ENCODE peak calls at places on chromosomes 5 and 9, in six cellular contexts. One of them, this sample, is unnamed. For H3K27me3, the result is how much of the 10 kb centered on the place peaks cover.

GRCh38 chr9:74431467-74431866 is 65.7 kb upstream of the RORB start:
- DNase-seq in CD8-positive, alpha-beta memory T cell: no peak
- DNase-seq in Karpas-422: no peak
- DNase-seq in spleen: no peak
- DNase-seq in CD4-positive, CD25-positive, alpha-beta regulatory T cell: no peak
- DNase-seq in heart left ventricle: no peak
- DNase-seq in this sample: no peak

GRCh38 chr5:55855509-55855908 is 4.4 kb downstream of the IL31RA start:
- DNase-seq in Karpas-422: no peak
- DNase-seq in CD8-positive, alpha-beta memory T cell: no peak
- DNase-seq in heart left ventricle: no peak
- DNase-seq in CD4-positive, CD25-positive, alpha-beta regulatory T cell: no peak
- DNase-seq in spleen: no peak
- DNase-seq in this sample: no peak

GRCh38 chr5:9765421-9765820 is 135.3 kb upstream of the TAS2R1 start:
- DNase-seq in Karpas-422: no peak
- DNase-seq in CD8-positive, alpha-beta memory T cell: no peak
- DNase-seq in spleen: no peak
- DNase-seq in CD4-positive, CD25-positive, alpha-beta regulatory T cell: no peak
- DNase-seq in heart left ventricle: no peak
- DNase-seq in this sample: no peak

GRCh38 chr5:5638193-5638592 is 215.7 kb downstream of the ICE1 start:
- DNase-seq in CD4-positive, CD25-positive, alpha-beta regulatory T cell: no peak
- DNase-seq in spleen: no peak
- DNase-seq in heart left ventricle: no peak
- DNase-seq in Karpas-422: no peak
- DNase-seq in CD8-positive, alpha-beta memory T cell: no peak
- DNase-seq in this sample: no peak

GRCh38 chr5:83482961-83483360 is 11.4 kb downstream of the VCAN start:
- DNase-seq in heart left ventricle: no peak
- DNase-seq in spleen: no peak
- DNase-seq in CD4-positive, CD25-positive, alpha-beta regulatory T cell: no peak
- DNase-seq in CD8-positive, alpha-beta memory T cell: no peak
- DNase-seq in Karpas-422: no peak
- DNase-seq in this sample: no peak

GRCh38 chr5:141517321-141517720 is 28.4 kb downstream of the PCDHGC5 start:
- DNase-seq in spleen: peak
- DNase-seq in heart left ventricle: no peak
- DNase-seq in Karpas-422: no peak
- DNase-seq in CD4-positive, CD25-positive, alpha-beta regulatory T cell: no peak
- DNase-seq in CD8-positive, alpha-beta memory T cell: no peak
- DNase-seq in this sample: no peak

GRCh38 chr9:112048924-112049785 is 125.9 kb downstream of the SUSD1 start:
- DNase-seq in CD8-positive, alpha-beta memory T cell: no peak
- DNase-seq in heart left ventricle: no peak
- DNase-seq in spleen: no peak
- DNase-seq in Karpas-422: no peak
- DNase-seq in CD4-positive, CD25-positive, alpha-beta regulatory T cell: no peak
- DNase-seq in this sample: no peak

GRCh38 chr9:93096131-93096802 is at the start of gene CARD19:
- DNase-seq in CD8-positive, alpha-beta memory T cell: peak
- DNase-seq in Karpas-422: peak
- DNase-seq in spleen: no peak
- DNase-seq in heart left ventricle: peak
- DNase-seq in CD4-positive, CD25-positive, alpha-beta regulatory T cell: no peak
- DNase-seq in this sample: no peak

GRCh38 chr5:66174338-66174737 is 30.2 kb downstream of the SREK1 start:
- DNase-seq in Karpas-422: peak
- DNase-seq in heart left ventricle: no peak
- DNase-seq in CD4-positive, CD25-positive, alpha-beta regulatory T cell: no peak
- DNase-seq in CD8-positive, alpha-beta memory T cell: no peak
- DNase-seq in spleen: no peak
- DNase-seq in this sample: no peak

GRCh38 chr5:67921004-67921601 is 294.5 kb upstream of the PIK3R1 start:
- DNase-seq in CD4-positive, CD25-positive, alpha-beta regulatory T cell: no peak
- DNase-seq in Karpas-422: no peak
- DNase-seq in CD8-positive, alpha-beta memory T cell: no peak
- DNase-seq in heart left ventricle: no peak
- DNase-seq in spleen: no peak
- DNase-seq in this sample: no peak

GRCh38 chr9:107944387-107944786 is 454.8 kb upstream of the KLF4 start:
- DNase-seq in Karpas-422: no peak
- DNase-seq in spleen: no peak
- DNase-seq in heart left ventricle: no peak
- DNase-seq in CD4-positive, CD25-positive, alpha-beta regulatory T cell: no peak
- DNase-seq in CD8-positive, alpha-beta memory T cell: no peak
- DNase-seq in this sample: no peak

GRCh38 chr5:6491548-6492290 is 43.1 kb downstream of the UBE2QL1 start:
- DNase-seq in heart left ventricle: no peak
- DNase-seq in Karpas-422: no peak
- DNase-seq in CD8-positive, alpha-beta memory T cell: no peak
- DNase-seq in spleen: no peak
- DNase-seq in CD4-positive, CD25-positive, alpha-beta regulatory T cell: no peak
- DNase-seq in this sample: no peak

GRCh38 chr5:10704949-10705621 is 55.9 kb downstream of the DAP start:
- DNase-seq in spleen: no peak
- DNase-seq in CD8-positive, alpha-beta memory T cell: no peak
- DNase-seq in CD4-positive, CD25-positive, alpha-beta regulatory T cell: no peak
- DNase-seq in heart left ventricle: no peak
- DNase-seq in Karpas-422: no peak
- DNase-seq in this sample: no peak

GRCh38 chr9:30039712-30040111 is 2344.7 kb upstream of the ACO1 start:
- DNase-seq in heart left ventricle: no peak
- DNase-seq in CD8-positive, alpha-beta memory T cell: no peak
- DNase-seq in Karpas-422: no peak
- DNase-seq in spleen: no peak
- DNase-seq in CD4-positive, CD25-positive, alpha-beta regulatory T cell: no peak
- DNase-seq in this sample: no peak

GRCh38 chr5:14732991-14733390 is 68.5 kb downstream of the OTULIN start:
- DNase-seq in heart left ventricle: no peak
- DNase-seq in spleen: no peak
- DNase-seq in Karpas-422: no peak
- DNase-seq in CD4-positive, CD25-positive, alpha-beta regulatory T cell: no peak
- DNase-seq in CD8-positive, alpha-beta memory T cell: no peak
- DNase-seq in this sample: no peak

GRCh38 chr5:171481791-171482536 is 62.5 kb downstream of the FGF18 start:
- DNase-seq in heart left ventricle: no peak
- DNase-seq in CD4-positive, CD25-positive, alpha-beta regulatory T cell: no peak
- DNase-seq in CD8-positive, alpha-beta memory T cell: no peak
- DNase-seq in Karpas-422: no peak
- DNase-seq in spleen: no peak
- DNase-seq in this sample: no peak

GRCh38 chr9:22214021-22214420 is 204.9 kb upstream of the CDKN2B start:
- DNase-seq in Karpas-422: no peak
- DNase-seq in CD8-positive, alpha-beta memory T cell: no peak
- DNase-seq in heart left ventricle: no peak
- DNase-seq in CD4-positive, CD25-positive, alpha-beta regulatory T cell: no peak
- DNase-seq in spleen: no peak
- DNase-seq in this sample: no peak

GRCh38 chr9:136189394-136190236 is 15.3 kb downstream of the LHX3 start:
- DNase-seq in CD4-positive, CD25-positive, alpha-beta regulatory T cell: no peak
- DNase-seq in spleen: no peak
- DNase-seq in CD8-positive, alpha-beta memory T cell: no peak
- DNase-seq in heart left ventricle: no peak
- DNase-seq in Karpas-422: no peak
- DNase-seq in this sample: no peak

GRCh38 chr5:13814293-13814692 is 130.2 kb downstream of the DNAH5 start:
- DNase-seq in CD4-positive, CD25-positive, alpha-beta regulatory T cell: no peak
- DNase-seq in spleen: no peak
- DNase-seq in heart left ventricle: no peak
- DNase-seq in CD8-positive, alpha-beta memory T cell: no peak
- DNase-seq in Karpas-422: no peak
- DNase-seq in this sample: no peak

GRCh38 chr5:115296130-115296997 is at the start of gene CCDC112:
- DNase-seq in spleen: peak
- DNase-seq in CD4-positive, CD25-positive, alpha-beta regulatory T cell: peak
- DNase-seq in CD8-positive, alpha-beta memory T cell: peak
- DNase-seq in heart left ventricle: peak
- DNase-seq in Karpas-422: peak
- DNase-seq in this sample: peak

GRCh38 chr5:120304653-120305052 is 159.4 kb upstream of the PRR16 start:
- DNase-seq in Karpas-422: no peak
- DNase-seq in CD4-positive, CD25-positive, alpha-beta regulatory T cell: no peak
- DNase-seq in heart left ventricle: no peak
- DNase-seq in spleen: no peak
- DNase-seq in CD8-positive, alpha-beta memory T cell: no peak
- DNase-seq in this sample: no peak

GRCh38 chr9:131252120-131252519 is 24.2 kb downstream of the FAM78A start:
- DNase-seq in CD8-positive, alpha-beta memory T cell: no peak
- DNase-seq in CD4-positive, CD25-positive, alpha-beta regulatory T cell: no peak
- DNase-seq in spleen: peak
- DNase-seq in Karpas-422: no peak
- DNase-seq in heart left ventricle: no peak
- DNase-seq in this sample: no peak

DNA sequence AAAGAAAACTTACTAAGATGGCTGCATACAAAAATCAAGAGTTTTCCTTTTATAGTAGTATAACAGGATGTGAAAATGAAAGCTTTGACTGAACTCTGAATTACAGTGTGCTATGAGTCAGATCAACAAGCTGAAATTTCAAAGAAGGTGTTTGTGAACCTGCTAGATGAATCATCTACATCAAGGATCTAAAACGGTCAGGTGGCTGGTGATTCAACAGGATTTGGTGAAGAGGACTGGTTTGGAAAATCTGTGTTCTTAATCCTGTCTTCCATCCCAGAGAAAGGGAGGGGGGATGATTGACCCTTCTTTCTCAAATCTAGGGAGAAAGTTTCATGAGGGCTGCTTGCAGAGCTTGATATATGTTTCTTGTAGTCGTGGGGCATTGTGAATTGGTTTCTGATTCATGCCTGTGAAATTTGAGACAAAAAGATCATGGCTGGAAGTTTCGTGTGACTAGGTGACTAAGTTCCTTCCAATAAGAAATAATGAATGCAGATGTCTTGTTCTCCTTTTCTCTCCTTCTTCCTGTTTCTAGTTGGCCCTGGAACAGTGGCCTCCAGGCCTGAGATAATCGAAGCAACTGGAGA is 67.0 kb downstream of the MRPS30 start:
- DNase-seq in Karpas-422: no peak
- DNase-seq in heart left ventricle: no peak
- DNase-seq in CD4-positive, CD25-positive, alpha-beta regulatory T cell: peak
- DNase-seq in spleen: no peak
- DNase-seq in CD8-positive, alpha-beta memory T cell: no peak
- DNase-seq in this sample: no peak
- H3K27ac ChIP-seq in Karpas-422: no peak
- H3K27ac ChIP-seq in heart left ventricle: no peak
- H3K27ac ChIP-seq in CD4-positive, CD25-positive, alpha-beta regulatory T cell: peak
- H3K27ac ChIP-seq in spleen: no peak
- H3K27ac ChIP-seq in CD8-positive, alpha-beta memory T cell: no peak
- H3K27ac ChIP-seq in this sample: no peak

GRCh38 chr5:179973391-179973790 is 65.7 kb upstream of the TBC1D9B start:
- DNase-seq in Karpas-422: no peak
- DNase-seq in spleen: no peak
- DNase-seq in CD4-positive, CD25-positive, alpha-beta regulatory T cell: no peak
- DNase-seq in CD8-positive, alpha-beta memory T cell: no peak
- DNase-seq in heart left ventricle: no peak
- DNase-seq in this sample: no peak
- H3K27me3 ChIP-seq in Karpas-422: under half
- H3K27me3 ChIP-seq in spleen: under half
- H3K27me3 ChIP-seq in CD4-positive, CD25-positive, alpha-beta regulatory T cell: under half
- H3K27me3 ChIP-seq in CD8-positive, alpha-beta memory T cell: under half
- H3K27me3 ChIP-seq in heart left ventricle: under half
- H3K27me3 ChIP-seq in this sample: under half

GRCh38 chr9:97908736-97909135 is 13.6 kb downstream of the TRMO start:
- DNase-seq in Karpas-422: no peak
- DNase-seq in spleen: no peak
- DNase-seq in CD4-positive, CD25-positive, alpha-beta regulatory T cell: no peak
- DNase-seq in heart left ventricle: no peak
- DNase-seq in CD8-positive, alpha-beta memory T cell: no peak
- DNase-seq in this sample: no peak

GRCh38 chr9:97910273-97910844 is 11.9 kb downstream of the TRMO start:
- DNase-seq in Karpas-422: no peak
- DNase-seq in CD4-positive, CD25-positive, alpha-beta regulatory T cell: no peak
- DNase-seq in spleen: no peak
- DNase-seq in heart left ventricle: no peak
- DNase-seq in CD8-positive, alpha-beta memory T cell: no peak
- DNase-seq in this sample: no peak

GRCh38 chr9:97911970-97912369 is 10.3 kb downstream of the TRMO start:
- DNase-seq in CD8-positive, alpha-beta memory T cell: no peak
- DNase-seq in heart left ventricle: no peak
- DNase-seq in spleen: no peak
- DNase-seq in Karpas-422: no peak
- DNase-seq in CD4-positive, CD25-positive, alpha-beta regulatory T cell: no peak
- DNase-seq in this sample: no peak

GRCh38 chr9:97907632-97908031 is 14.7 kb downstream of the TRMO start:
- DNase-seq in CD8-positive, alpha-beta memory T cell: no peak
- DNase-seq in CD4-positive, CD25-positive, alpha-beta regulatory T cell: no peak
- DNase-seq in Karpas-422: no peak
- DNase-seq in spleen: peak
- DNase-seq in heart left ventricle: no peak
- DNase-seq in this sample: no peak

DNA sequence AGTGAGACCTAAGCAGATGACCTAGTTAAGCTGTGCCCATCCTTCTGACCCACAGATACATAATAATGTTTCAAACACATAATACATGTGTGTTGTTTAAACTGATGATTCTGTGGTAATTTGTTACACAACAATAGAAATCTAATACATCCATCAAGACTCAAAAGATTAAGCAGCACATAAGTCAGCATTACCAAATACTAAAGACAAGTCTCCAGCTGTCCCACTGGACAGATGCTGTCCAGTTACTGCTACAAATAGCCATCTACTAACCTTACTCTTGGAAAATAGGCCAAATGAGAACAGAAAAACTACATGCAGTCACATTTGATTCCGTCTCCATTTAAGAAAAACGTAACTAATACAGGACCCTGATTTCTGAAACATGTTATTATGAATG is 10.8 kb downstream of the TRMO start:
- DNase-seq in heart left ventricle: no peak
- DNase-seq in Karpas-422: no peak
- DNase-seq in spleen: no peak
- DNase-seq in CD8-positive, alpha-beta memory T cell: no peak
- DNase-seq in CD4-positive, CD25-positive, alpha-beta regulatory T cell: no peak
- DNase-seq in this sample: no peak
- H3K27ac ChIP-seq in heart left ventricle: no peak
- H3K27ac ChIP-seq in Karpas-422: no peak
- H3K27ac ChIP-seq in spleen: no peak
- H3K27ac ChIP-seq in CD8-positive, alpha-beta memory T cell: no peak
- H3K27ac ChIP-seq in CD4-positive, CD25-positive, alpha-beta regulatory T cell: no peak
- H3K27ac ChIP-seq in this sample: no peak

GRCh38 chr5:32710859-32711692 is at the start of gene NPR3:
- DNase-seq in Karpas-422: no peak
- DNase-seq in heart left ventricle: peak
- DNase-seq in CD8-positive, alpha-beta memory T cell: no peak
- DNase-seq in spleen: no peak
- DNase-seq in CD4-positive, CD25-positive, alpha-beta regulatory T cell: no peak
- DNase-seq in this sample: peak

GRCh38 chr5:32710335-32710858 is 724 bp upstream of the NPR3 start:
- DNase-seq in Karpas-422: no peak
- DNase-seq in spleen: no peak
- DNase-seq in heart left ventricle: peak
- DNase-seq in CD8-positive, alpha-beta memory T cell: no peak
- DNase-seq in CD4-positive, CD25-positive, alpha-beta regulatory T cell: no peak
- DNase-seq in this sample: peak

GRCh38 chr5:32712463-32713395 is 1.6 kb downstream of the NPR3 start:
- DNase-seq in spleen: no peak
- DNase-seq in CD8-positive, alpha-beta memory T cell: no peak
- DNase-seq in CD4-positive, CD25-positive, alpha-beta regulatory T cell: no peak
- DNase-seq in heart left ventricle: no peak
- DNase-seq in Karpas-422: no peak
- DNase-seq in this sample: no peak

GRCh38 chr5:32713396-32714381 is 2.6 kb downstream of the NPR3 start:
- DNase-seq in Karpas-422: no peak
- DNase-seq in heart left ventricle: peak
- DNase-seq in CD8-positive, alpha-beta memory T cell: no peak
- DNase-seq in CD4-positive, CD25-positive, alpha-beta regulatory T cell: no peak
- DNase-seq in spleen: peak
- DNase-seq in this sample: peak

GRCh38 chr5:32711693-32712462 is 757 bp downstream of the NPR3 start:
- DNase-seq in Karpas-422: no peak
- DNase-seq in CD8-positive, alpha-beta memory T cell: no peak
- DNase-seq in spleen: no peak
- DNase-seq in CD4-positive, CD25-positive, alpha-beta regulatory T cell: no peak
- DNase-seq in heart left ventricle: peak
- DNase-seq in this sample: no peak
- H3K27me3 ChIP-seq in Karpas-422: under half
- H3K27me3 ChIP-seq in CD8-positive, alpha-beta memory T cell: under half
- H3K27me3 ChIP-seq in spleen: half or more
- H3K27me3 ChIP-seq in CD4-positive, CD25-positive, alpha-beta regulatory T cell: under half
- H3K27me3 ChIP-seq in heart left ventricle: under half
- H3K27me3 ChIP-seq in this sample: under half

This sample was measured in pancreas.